ENCODE peak calls at places on chromosomes 11 and 22, in ten cellular contexts. One of them, this sample, is unnamed.

GRCh38 chr11:68169442-68169841 is 43.7 kb downstream of the KMT5B start:
- DNase-seq in fibroblast of lung: no peak
- DNase-seq in epithelial cell of esophagus: no peak
- DNase-seq in neural progenitor cell: no peak
- DNase-seq in fibroblast of mammary gland: no peak
- DNase-seq in pancreas: no peak
- DNase-seq in GM06990: no peak
- DNase-seq in fibroblast of pulmonary artery: no peak
- DNase-seq in GM13977: no peak
- DNase-seq in neural crest cell: no peak
- DNase-seq in this sample: no peak

GRCh38 chr11:23573430-23573829 is 713.2 kb upstream of the CCDC179 start:
- DNase-seq in GM06990: no peak
- DNase-seq in pancreas: no peak
- DNase-seq in GM13977: no peak
- DNase-seq in neural crest cell: no peak
- DNase-seq in neural progenitor cell: no peak
- DNase-seq in fibroblast of lung: no peak
- DNase-seq in fibroblast of mammary gland: no peak
- DNase-seq in fibroblast of pulmonary artery: no peak
- DNase-seq in epithelial cell of esophagus: no peak
- DNase-seq in this sample: no peak

GRCh38 chr11:9972917-9973504 is 309.1 kb downstream of the SWAP70 start:
- DNase-seq in neural progenitor cell: peak
- DNase-seq in fibroblast of mammary gland: peak
- DNase-seq in neural crest cell: no peak
- DNase-seq in fibroblast of pulmonary artery: peak
- DNase-seq in GM13977: peak
- DNase-seq in pancreas: peak
- DNase-seq in fibroblast of lung: peak
- DNase-seq in GM06990: no peak
- DNase-seq in epithelial cell of esophagus: peak
- DNase-seq in this sample: no peak

GRCh38 chr11:123853038-123853437 is 32.4 kb downstream of the TMEM225 start:
- DNase-seq in GM06990: no peak
- DNase-seq in pancreas: no peak
- DNase-seq in fibroblast of mammary gland: no peak
- DNase-seq in fibroblast of pulmonary artery: no peak
- DNase-seq in GM13977: no peak
- DNase-seq in fibroblast of lung: no peak
- DNase-seq in epithelial cell of esophagus: no peak
- DNase-seq in neural progenitor cell: no peak
- DNase-seq in neural crest cell: no peak
- DNase-seq in this sample: no peak

GRCh38 chr22:45425101-45425500 is 11.6 kb downstream of the RIBC2 start:
- DNase-seq in pancreas: no peak
- DNase-seq in fibroblast of pulmonary artery: peak
- DNase-seq in epithelial cell of esophagus: peak
- DNase-seq in fibroblast of mammary gland: peak
- DNase-seq in GM13977: no peak
- DNase-seq in fibroblast of lung: no peak
- DNase-seq in GM06990: no peak
- DNase-seq in neural crest cell: no peak
- DNase-seq in neural progenitor cell: no peak
- DNase-seq in this sample: no peak

GRCh38 chr11:132395434-132395833 is 1025.0 kb downstream of the NTM start:
- DNase-seq in fibroblast of mammary gland: no peak
- DNase-seq in neural crest cell: no peak
- DNase-seq in neural progenitor cell: no peak
- DNase-seq in fibroblast of lung: no peak
- DNase-seq in GM06990: no peak
- DNase-seq in GM13977: no peak
- DNase-seq in pancreas: no peak
- DNase-seq in fibroblast of pulmonary artery: no peak
- DNase-seq in epithelial cell of esophagus: no peak
- DNase-seq in this sample: no peak

GRCh38 chr22:39943941-39944624 is 16.1 kb upstream of the TMA7B start:
- DNase-seq in GM06990: no peak
- DNase-seq in epithelial cell of esophagus: no peak
- DNase-seq in neural progenitor cell: no peak
- DNase-seq in fibroblast of mammary gland: no peak
- DNase-seq in GM13977: no peak
- DNase-seq in fibroblast of pulmonary artery: no peak
- DNase-seq in pancreas: no peak
- DNase-seq in fibroblast of lung: no peak
- DNase-seq in neural crest cell: no peak
- DNase-seq in this sample: no peak

GRCh38 chr11:18669211-18669593 is 29.4 kb upstream of the TMEM86A start:
- DNase-seq in neural progenitor cell: no peak
- DNase-seq in fibroblast of lung: no peak
- DNase-seq in fibroblast of mammary gland: peak
- DNase-seq in neural crest cell: no peak
- DNase-seq in pancreas: peak
- DNase-seq in fibroblast of pulmonary artery: no peak
- DNase-seq in GM06990: no peak
- DNase-seq in GM13977: no peak
- DNase-seq in epithelial cell of esophagus: peak
- DNase-seq in this sample: no peak

GRCh38 chr11:60764879-60765278 is 8.2 kb downstream of the MS4A15 start:
- DNase-seq in GM13977: peak
- DNase-seq in GM06990: peak
- DNase-seq in fibroblast of mammary gland: no peak
- DNase-seq in neural progenitor cell: no peak
- DNase-seq in neural crest cell: no peak
- DNase-seq in fibroblast of pulmonary artery: no peak
- DNase-seq in pancreas: no peak
- DNase-seq in fibroblast of lung: no peak
- DNase-seq in epithelial cell of esophagus: no peak
- DNase-seq in this sample: no peak

GRCh38 chr11:59556115-59556882 is 45.0 kb downstream of the OR4D9 start:
- DNase-seq in fibroblast of pulmonary artery: peak
- DNase-seq in pancreas: peak
- DNase-seq in fibroblast of lung: peak
- DNase-seq in epithelial cell of esophagus: peak
- DNase-seq in neural crest cell: peak
- DNase-seq in GM13977: peak
- DNase-seq in fibroblast of mammary gland: peak
- DNase-seq in neural progenitor cell: peak
- DNase-seq in GM06990: peak
- DNase-seq in this sample: no peak

DNA sequence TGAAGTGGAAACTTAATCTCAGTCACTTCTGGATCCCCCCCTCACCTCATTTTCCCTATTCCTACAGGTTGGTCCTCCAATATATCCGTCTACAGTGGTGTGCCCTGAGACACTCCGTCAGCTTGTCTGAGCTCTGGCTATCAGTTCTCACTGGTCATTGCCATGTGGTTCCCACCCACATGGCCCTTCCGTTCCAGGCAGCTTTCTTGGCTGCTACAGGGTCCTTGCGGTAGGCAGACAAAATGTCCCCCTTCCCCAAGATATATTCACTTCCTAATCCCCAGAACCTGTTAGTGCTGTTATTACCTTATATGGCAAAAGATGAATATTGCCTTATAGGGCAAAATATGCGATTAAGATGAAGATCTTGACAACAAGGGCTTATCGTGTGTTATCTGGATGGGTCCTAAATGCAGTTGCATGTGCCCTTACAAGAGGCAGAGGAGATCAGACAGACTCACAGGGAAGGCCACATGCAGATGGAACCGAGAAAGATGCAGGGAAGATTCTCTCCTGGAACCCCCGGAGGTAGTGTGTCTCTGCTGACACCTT is 35.7 kb upstream of the TSKU start:
- DNase-seq in neural crest cell: no peak
- DNase-seq in neural progenitor cell: no peak
- DNase-seq in GM13977: no peak
- DNase-seq in GM06990: no peak
- DNase-seq in fibroblast of mammary gland: no peak
- DNase-seq in epithelial cell of esophagus: no peak
- DNase-seq in pancreas: no peak
- DNase-seq in fibroblast of pulmonary artery: no peak
- DNase-seq in fibroblast of lung: no peak
- DNase-seq in this sample: no peak
- TF ChIP-seq CTCF in neural crest cell: no peak
- TF ChIP-seq CTCF in neural progenitor cell: no peak
- TF ChIP-seq CTCF in GM13977: no peak
- TF ChIP-seq CTCF in GM06990: no peak
- TF ChIP-seq CTCF in fibroblast of mammary gland: no peak
- TF ChIP-seq CTCF in epithelial cell of esophagus: no peak
- TF ChIP-seq CTCF in pancreas: no peak
- TF ChIP-seq CTCF in fibroblast of pulmonary artery: no peak
- TF ChIP-seq CTCF in fibroblast of lung: no peak
- TF ChIP-seq CTCF in this sample: no peak

DNA sequence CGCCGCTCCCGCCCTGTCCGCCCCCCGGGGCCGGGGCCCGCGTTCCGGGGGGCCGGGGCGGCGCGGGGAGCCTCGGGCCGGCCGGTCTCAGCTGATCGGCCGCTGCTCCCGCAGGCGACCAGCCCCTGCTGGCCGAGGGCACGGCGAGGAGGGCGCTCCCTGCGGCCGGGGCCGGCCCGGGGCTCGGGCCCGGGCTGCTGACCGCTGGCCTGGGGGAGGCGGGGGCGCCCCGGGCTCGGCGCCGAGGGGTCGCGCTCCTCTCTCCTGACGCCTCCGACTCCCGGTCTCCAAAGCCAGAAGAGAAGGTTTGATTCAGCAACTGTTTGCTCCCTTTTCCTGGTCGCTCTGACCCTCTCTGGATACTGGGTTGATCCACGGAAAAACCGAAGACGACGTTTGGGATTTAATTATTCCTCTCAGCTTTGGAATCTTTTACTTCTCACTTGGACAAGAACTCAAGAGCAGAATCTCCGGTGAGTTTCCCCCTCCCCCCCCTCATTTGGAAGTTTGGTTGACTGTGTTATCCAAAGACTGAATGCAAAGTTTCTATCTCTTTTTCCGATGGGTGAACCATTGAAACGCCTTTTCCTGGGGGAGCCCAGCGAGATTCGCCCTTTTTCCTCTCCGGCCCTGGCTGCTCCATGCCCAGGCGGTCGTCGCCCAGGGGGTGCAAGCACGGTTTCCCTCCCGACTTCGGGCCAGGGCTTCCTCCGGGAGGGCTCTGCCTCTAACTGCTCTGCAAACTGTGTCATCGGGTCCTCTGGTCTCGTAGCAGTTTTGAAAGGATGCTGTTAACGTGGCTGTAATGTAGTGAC is 721 bp downstream of the KDM2A start:
- DNase-seq in neural progenitor cell: peak
- DNase-seq in GM06990: peak
- DNase-seq in fibroblast of mammary gland: no peak
- DNase-seq in fibroblast of pulmonary artery: no peak
- DNase-seq in GM13977: peak
- DNase-seq in pancreas: peak
- DNase-seq in epithelial cell of esophagus: peak
- DNase-seq in fibroblast of lung: no peak
- DNase-seq in neural crest cell: peak
- DNase-seq in this sample: no peak
- TF ChIP-seq CTCF in neural progenitor cell: peak
- TF ChIP-seq CTCF in GM06990: no peak
- TF ChIP-seq CTCF in fibroblast of mammary gland: no peak
- TF ChIP-seq CTCF in fibroblast of pulmonary artery: no peak
- TF ChIP-seq CTCF in GM13977: no peak
- TF ChIP-seq CTCF in pancreas: no peak
- TF ChIP-seq CTCF in epithelial cell of esophagus: no peak
- TF ChIP-seq CTCF in fibroblast of lung: no peak
- TF ChIP-seq CTCF in neural crest cell: no peak
- TF ChIP-seq CTCF in this sample: no peak

DNA sequence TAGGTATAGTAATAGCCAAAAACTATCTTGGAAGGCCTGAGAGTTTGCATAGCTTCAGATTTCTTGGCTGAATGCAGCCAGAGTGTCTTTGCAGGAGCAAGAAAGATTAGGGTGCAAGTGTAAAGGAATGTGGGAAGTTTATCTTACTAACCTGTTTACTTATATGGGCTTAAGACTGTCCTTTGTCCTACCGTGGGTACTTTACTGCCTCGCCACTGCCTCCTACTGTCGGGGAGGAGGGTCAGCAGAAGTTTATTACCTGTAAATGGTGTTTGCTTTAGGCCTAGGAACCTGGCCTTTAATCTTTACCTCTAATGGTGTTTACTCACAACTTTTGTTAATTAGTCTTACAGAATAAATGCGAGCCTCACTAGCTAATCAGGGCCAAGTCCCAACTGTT is 633.8 kb downstream of the DLG2 start:
- DNase-seq in fibroblast of pulmonary artery: peak
- DNase-seq in fibroblast of mammary gland: peak
- DNase-seq in neural crest cell: no peak
- DNase-seq in fibroblast of lung: no peak
- DNase-seq in GM06990: no peak
- DNase-seq in epithelial cell of esophagus: peak
- DNase-seq in GM13977: no peak
- DNase-seq in pancreas: no peak
- DNase-seq in neural progenitor cell: peak
- DNase-seq in this sample: no peak
- TF ChIP-seq CTCF in fibroblast of pulmonary artery: no peak
- TF ChIP-seq CTCF in fibroblast of mammary gland: peak
- TF ChIP-seq CTCF in neural crest cell: peak
- TF ChIP-seq CTCF in fibroblast of lung: no peak
- TF ChIP-seq CTCF in GM06990: peak
- TF ChIP-seq CTCF in epithelial cell of esophagus: peak
- TF ChIP-seq CTCF in GM13977: peak
- TF ChIP-seq CTCF in pancreas: no peak
- TF ChIP-seq CTCF in neural progenitor cell: peak
- TF ChIP-seq CTCF in this sample: no peak

GRCh38 chr11:125431481-125431880 is 64.6 kb downstream of the FEZ1 start:
- DNase-seq in GM06990: no peak
- DNase-seq in neural progenitor cell: no peak
- DNase-seq in neural crest cell: no peak
- DNase-seq in fibroblast of mammary gland: no peak
- DNase-seq in fibroblast of pulmonary artery: no peak
- DNase-seq in GM13977: no peak
- DNase-seq in epithelial cell of esophagus: no peak
- DNase-seq in fibroblast of lung: no peak
- DNase-seq in pancreas: no peak
- DNase-seq in this sample: no peak

GRCh38 chr11:125428486-125429173 is 67.4 kb downstream of the FEZ1 start:
- DNase-seq in epithelial cell of esophagus: peak
- DNase-seq in pancreas: no peak
- DNase-seq in fibroblast of lung: no peak
- DNase-seq in neural crest cell: no peak
- DNase-seq in neural progenitor cell: no peak
- DNase-seq in fibroblast of mammary gland: no peak
- DNase-seq in GM06990: no peak
- DNase-seq in GM13977: no peak
- DNase-seq in fibroblast of pulmonary artery: no peak
- DNase-seq in this sample: no peak

GRCh38 chr11:125431009-125431408 is 65.1 kb downstream of the FEZ1 start:
- DNase-seq in fibroblast of mammary gland: no peak
- DNase-seq in GM13977: no peak
- DNase-seq in pancreas: no peak
- DNase-seq in neural crest cell: no peak
- DNase-seq in neural progenitor cell: no peak
- DNase-seq in fibroblast of lung: no peak
- DNase-seq in fibroblast of pulmonary artery: no peak
- DNase-seq in GM06990: no peak
- DNase-seq in epithelial cell of esophagus: no peak
- DNase-seq in this sample: no peak

GRCh38 chr11:125429174-125429707 is 66.8 kb downstream of the FEZ1 start:
- DNase-seq in fibroblast of lung: peak
- DNase-seq in neural crest cell: peak
- DNase-seq in fibroblast of mammary gland: peak
- DNase-seq in neural progenitor cell: peak
- DNase-seq in GM13977: peak
- DNase-seq in GM06990: peak
- DNase-seq in pancreas: no peak
- DNase-seq in epithelial cell of esophagus: peak
- DNase-seq in fibroblast of pulmonary artery: peak
- DNase-seq in this sample: peak

GRCh38 chr11:125429807-125430678 is 66.0 kb downstream of the FEZ1 start:
- DNase-seq in neural crest cell: no peak
- DNase-seq in neural progenitor cell: no peak
- DNase-seq in GM13977: no peak
- DNase-seq in pancreas: no peak
- DNase-seq in fibroblast of lung: no peak
- DNase-seq in fibroblast of mammary gland: no peak
- DNase-seq in epithelial cell of esophagus: no peak
- DNase-seq in GM06990: no peak
- DNase-seq in fibroblast of pulmonary artery: no peak
- DNase-seq in this sample: no peak
- TF ChIP-seq CTCF in neural crest cell: no peak
- TF ChIP-seq CTCF in neural progenitor cell: no peak
- TF ChIP-seq CTCF in GM13977: no peak
- TF ChIP-seq CTCF in pancreas: no peak
- TF ChIP-seq CTCF in fibroblast of lung: no peak
- TF ChIP-seq CTCF in fibroblast of mammary gland: no peak
- TF ChIP-seq CTCF in epithelial cell of esophagus: no peak
- TF ChIP-seq CTCF in GM06990: no peak
- TF ChIP-seq CTCF in fibroblast of pulmonary artery: no peak
- TF ChIP-seq CTCF in this sample: no peak